ENCODE peak calls at places on chromosomes 13 and 19, in five cellular contexts. K is fibroblast of pulmonary artery; I is naive thymus-derived CD8-positive, alpha-beta T cell; B is stimulated activated CD8-positive, alpha-beta memory T cell treated with anti-CD3 and anti-CD28 coated beads, Interleukin-7, amount 100 ng/mL, for 1 hour; S is fibroblast of the aortic adventitia. M is an unnamed sample.

GRCh38 chr13:92941167-92941566 is 285.4 kb upstream of the GPC6 start:
- DNase-seq in K (no peak), B (no peak), S (peak), I (no peak), M (no peak)

GRCh38 chr19:47518139-47518538 is 3.3 kb upstream of the NAPA start:
- DNase-seq in I (peak), S (no peak), B (no peak), K (no peak), M (no peak)

GRCh38 chr19:11986754-11987153 is 21.9 kb downstream of the ZNF763 start:
- DNase-seq in B (no peak), K (no peak), I (no peak), S (no peak), M (no peak)

GRCh38 chr19:16041571-16042386 is 34.5 kb upstream of the TPM4 start:
- DNase-seq in S (peak), B (peak), K (peak), I (peak), M (peak)

GRCh38 chr13:70964124-70964523 is 855.9 kb upstream of the KLHL1 start:
- DNase-seq in B (no peak), I (no peak), S (no peak), K (peak), M (no peak)

GRCh38 chr13:113631341-113632095 is 26.5 kb downstream of the ATP4B start:
- DNase-seq in B (no peak), I (no peak), K (no peak), S (no peak), M (no peak)

GRCh38 chr13:113113846-113114271 is 8.3 kb downstream of the F7 start:
- DNase-seq in B (no peak), K (no peak), I (no peak), S (no peak), M (no peak)

GRCh38 chr19:49390978-49391304 is 2.9 kb downstream of the KASH5 start:
- DNase-seq in I (no peak), K (no peak), S (no peak), B (no peak), M (no peak)

GRCh38 chr19:32336259-32337111 is 8.9 kb upstream of the ZNF507 start:
- DNase-seq in K (peak), I (no peak), B (no peak), S (peak), M (no peak)

GRCh38 chr19:572891-573825 is 762 bp downstream of the BSG start:
- DNase-seq in I (no peak), K (peak), B (no peak), S (peak), M (no peak)

GRCh38 chr13:99993660-99994455 is 12.3 kb downstream of the ZIC2 start:
- DNase-seq in B (no peak), I (no peak), K (no peak), S (no peak), M (no peak)

GRCh38 chr13:94548382-94549240 is 47.3 kb downstream of the TGDS start:
- DNase-seq in B (no peak), I (peak), K (peak), S (peak), M (no peak)

GRCh38 chr19:3950871-3951861 is 18.3 kb downstream of the NMRK2 start:
- DNase-seq in I (no peak), B (no peak), K (no peak), S (no peak), M (no peak)

GRCh38 chr13:91544723-91545122 is 146.3 kb downstream of the GPC5 start:
- DNase-seq in K (no peak), S (peak), B (no peak), I (no peak), M (no peak)

GRCh38 chr19:49676136-49676689 is 858 bp upstream of the PRMT1 start:
- DNase-seq in I (peak), K (peak), B (no peak), S (peak), M (peak)

GRCh38 chr19:5338661-5339469 is 1.7 kb downstream of the PTPRS start:
- DNase-seq in I (no peak), S (no peak), K (no peak), B (no peak), M (no peak)

GRCh38 chr19:56840452-56841193 is at the start of the genes PEG3 and ZIM2:
- DNase-seq in K (peak), I (no peak), B (no peak), S (no peak), M (no peak)

GRCh38 chr13:98416408-98416807 is 160.5 kb downstream of the STK24 start:
- DNase-seq in K (no peak), S (no peak), B (no peak), I (no peak), M (no peak)

GRCh38 chr13:31045621-31046081 is 113.2 kb downstream of the TEX26 start:
- DNase-seq in K (peak), I (peak), B (peak), S (peak), M (no peak)

GRCh38 chr13:50451609-50452008 is 391.9 kb downstream of the DLEU7 start:
- DNase-seq in S (peak), B (no peak), K (no peak), I (no peak), M (no peak)

GRCh38 chr13:71320452-71320851 is 546.6 kb downstream of the DACH1 start:
- DNase-seq in I (no peak), S (no peak), K (peak), B (no peak), M (no peak)

GRCh38 chr13:110689711-110690110 is 16.2 kb downstream of the CARS2 start:
- DNase-seq in B (no peak), I (no peak), K (no peak), S (no peak), M (no peak)

GRCh38 chr19:38869836-38870607 is 8.1 kb downstream of the RINL start:
- DNase-seq in B (peak), S (peak), K (peak), I (peak), M (no peak)

GRCh38 chr19:6216236-6216995 is 63.4 kb downstream of the MLLT1 start:
- DNase-seq in K (no peak), I (no peak), S (no peak), B (no peak), M (no peak)

M was measured in NCI-H1048.